ENCODE peak calls at places on chromosome 14, in seven cellular contexts. T is tibial artery, H is upper lobe of left lung, Y is Panc1, P is omental fat pad, R is psoas muscle, D is cardiac fibroblast. C is an unnamed sample.
A peak's percentile ranks its signal among the peaks of the same experiment; 100 is the strongest.

GRCh38 chr14:49551569-49551968 is 34.6 kb downstream of the RPS29 start:
- DNase-seq in T (no peak), H (no peak), Y (no peak), P (no peak), R (no peak), D (no peak), C (no peak)

GRCh38 chr14:101249676-101250036 is 311.6 kb upstream of the DIO3 start:
- DNase-seq in T (no peak), H (no peak), Y (no peak), P (no peak), R (peak; percentile 23), D (no peak), C (no peak)

GRCh38 chr14:31950760-31951637 is 126.1 kb upstream of the ARHGAP5 start:
- DNase-seq in T (peak; percentile 54), H (peak; percentile 40), Y (no peak), P (peak; percentile 35), R (peak; percentile 65), D (peak; percentile 44), C (no peak)

GRCh38 chr14:58238252-58239247 is 6.1 kb upstream of the PSMA3 start:
- DNase-seq in T (peak; percentile 42), H (no peak), Y (no peak), P (no peak), R (no peak), D (peak; percentile 66), C (no peak)

GRCh38 chr14:102927346-102927877 is 4.9 kb downstream of the AMN start:
- DNase-seq in T (no peak), H (peak; percentile 78), Y (no peak), P (no peak), R (no peak), D (no peak), C (no peak)

GRCh38 chr14:98906123-98906995 is 365.6 kb downstream of the BCL11B start:
- DNase-seq in T (no peak), H (no peak), Y (no peak), P (no peak), R (peak; percentile 60), D (peak; percentile 34), C (no peak)

GRCh38 chr14:41377926-41378325 is 228.8 kb upstream of the LRFN5 start:
- DNase-seq in T (no peak), H (no peak), Y (no peak), P (no peak), R (no peak), D (no peak), C (no peak)

GRCh38 chr14:43012817-43013216 is 1406.1 kb downstream of the LRFN5 start:
- DNase-seq in T (no peak), H (no peak), Y (no peak), P (no peak), R (no peak), D (no peak), C (no peak)

GRCh38 chr14:42855159-42855558 is 1248.5 kb downstream of the LRFN5 start:
- DNase-seq in T (no peak), H (no peak), Y (no peak), P (no peak), R (no peak), D (peak; percentile 12), C (no peak)

GRCh38 chr14:96424104-96424989 is 32.4 kb downstream of the AK7 start:
- DNase-seq in T (peak; percentile 21), H (peak; percentile 88), Y (peak; percentile 32), P (no peak), R (no peak), D (peak; percentile 83), C (peak; percentile 39)

GRCh38 chr14:61321385-61322010 is at the start of gene PRKCH:
- DNase-seq in T (peak; percentile 78), H (peak; percentile 94), Y (no peak), P (no peak), R (peak; percentile 85), D (peak; percentile 62), C (peak; percentile 42)
- TF ChIP-seq CTCF in T (no peak), H (peak; percentile 47), Y (peak; percentile 23), P (no peak), R (peak; percentile 4), D (peak; percentile 17), C (no peak)

GRCh38 chr14:92482621-92483319 is 30.8 kb upstream of the RIN3 start:
- DNase-seq in T (no peak), H (no peak), Y (no peak), P (no peak), R (no peak), D (no peak), C (no peak)
- TF ChIP-seq CTCF in T (no peak), H (no peak), Y (no peak), P (no peak), R (no peak), D (no peak), C (no peak)

DNA sequence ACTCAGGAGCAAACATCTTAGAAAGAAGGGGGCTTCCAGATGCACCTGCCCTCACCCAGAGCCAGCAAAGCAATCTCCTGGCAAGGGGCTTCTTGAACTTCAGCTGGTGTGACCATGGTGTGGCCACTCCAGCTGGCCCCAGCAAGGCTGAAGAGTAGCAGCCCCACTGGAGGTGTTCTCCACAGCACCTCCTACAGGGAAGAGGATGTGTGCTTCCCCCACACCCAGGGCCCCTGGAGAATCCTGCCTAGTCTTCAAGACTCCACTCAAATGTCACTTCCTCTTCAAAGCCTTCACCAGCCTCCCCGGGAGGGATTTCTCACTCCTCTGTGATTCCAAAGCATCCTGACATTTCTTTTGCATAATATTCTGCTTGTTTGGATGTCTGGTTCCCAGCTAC is 8.5 kb downstream of the RAB15 start:
- DNase-seq in T (no peak), H (no peak), Y (no peak), P (no peak), R (no peak), D (no peak), C (no peak)
- TF ChIP-seq CTCF in T (no peak), H (no peak), Y (no peak), P (no peak), R (no peak), D (no peak), C (no peak)

GRCh38 chr14:88203289-88203688 is 119.8 kb downstream of the KCNK10 start:
- DNase-seq in T (no peak), H (no peak), Y (no peak), P (no peak), R (no peak), D (no peak), C (no peak)

GRCh38 chr14:88202296-88202695 is 120.8 kb downstream of the KCNK10 start:
- DNase-seq in T (no peak), H (no peak), Y (no peak), P (no peak), R (no peak), D (no peak), C (no peak)

GRCh38 chr14:88196925-88197324 is 126.1 kb downstream of the KCNK10 start:
- DNase-seq in T (no peak), H (no peak), Y (no peak), P (no peak), R (no peak), D (no peak), C (no peak)

GRCh38 chr14:88198441-88198840 is 124.6 kb downstream of the KCNK10 start:
- DNase-seq in T (no peak), H (no peak), Y (no peak), P (no peak), R (no peak), D (no peak), C (no peak)

DNA sequence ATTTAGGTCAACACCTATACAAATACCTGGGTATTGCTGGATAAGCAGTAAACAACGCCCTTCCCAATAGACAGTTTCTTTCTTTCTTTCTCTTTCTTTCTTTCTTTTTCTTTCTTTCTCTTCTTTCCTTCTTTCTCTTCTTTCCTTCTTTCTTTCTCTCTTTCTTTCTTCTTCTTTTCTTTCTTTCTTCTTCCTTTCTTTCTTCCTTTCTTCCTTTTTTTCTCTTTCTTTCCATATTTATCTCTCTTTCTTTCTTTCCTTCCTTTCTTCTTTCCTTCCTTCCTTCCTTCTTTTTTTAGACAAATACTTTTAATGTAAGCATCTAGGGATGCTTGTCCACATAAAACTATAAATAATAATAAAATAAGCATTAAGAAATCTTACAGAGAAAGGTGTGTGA is 123.2 kb downstream of the KCNK10 start:
- DNase-seq in T (no peak), H (no peak), Y (no peak), P (no peak), R (no peak), D (no peak), C (no peak)
- TF ChIP-seq CTCF in T (no peak), H (no peak), Y (no peak), P (no peak), R (no peak), D (no peak), C (no peak)